ENCODE peak calls at places on chromosome 4, in eight cellular contexts. N is GM03348; W is HFF-Myc; G is GM12865; L is mesenchymal stem cell; F is GM04504; O is stimulated activated CD8-positive, alpha-beta memory T cell treated with anti-CD3 and anti-CD28 coated beads, Interleukin-2, amount 100 ng/mL, for 1 hour; U is H9. A is an unnamed sample.

GRCh38 chr4:103052145-103052544 is 24.4 kb downstream of the SLC9B2 start:
- DNase-seq in L (no peak), G (no peak), O (no peak), W (no peak), F (no peak), U (no peak), N (no peak), A (no peak)

GRCh38 chr4:71020611-71021010 is 27.2 kb downstream of the DCK start:
- DNase-seq in W (no peak), U (no peak), F (no peak), L (no peak), G (no peak), O (no peak), N (no peak), A (no peak)

GRCh38 chr4:168634276-168634802 is 137.5 kb downstream of the PALLD start:
- DNase-seq in O (no peak), L (peak), N (peak), U (no peak), W (peak), F (peak), G (no peak), A (peak)

GRCh38 chr4:185128272-185129119 is 14.6 kb upstream of the SLC25A4 start:
- DNase-seq in U (peak), F (no peak), O (no peak), G (no peak), L (peak), W (no peak), N (peak), A (no peak)

GRCh38 chr4:1192091-1192492 is 19.7 kb upstream of the SPON2 start:
- DNase-seq in F (peak), L (peak), G (no peak), N (peak), W (peak), O (no peak), U (no peak), A (peak)

GRCh38 chr4:8710416-8710815 is 117.9 kb downstream of the CPZ start:
- DNase-seq in L (no peak), U (no peak), O (no peak), G (no peak), N (no peak), W (no peak), F (no peak), A (no peak)

GRCh38 chr4:142778430-142778829 is 67.7 kb downstream of the INPP4B start:
- DNase-seq in N (peak), U (no peak), O (no peak), F (peak), L (no peak), W (no peak), G (no peak), A (no peak)

GRCh38 chr4:29970626-29971025 is 749.5 kb upstream of the PCDH7 start:
- DNase-seq in U (peak), W (no peak), G (no peak), L (peak), O (no peak), N (peak), F (no peak), A (no peak)

GRCh38 chr4:72900952-72901351 is 168.6 kb downstream of the COX18 start:
- DNase-seq in L (no peak), W (no peak), N (peak), U (no peak), G (no peak), O (no peak), F (no peak), A (no peak)

GRCh38 chr4:158020734-158021346 is 152.0 kb downstream of the GASK1B start:
- DNase-seq in W (no peak), N (peak), G (no peak), O (no peak), F (peak), U (no peak), L (peak), A (no peak)

GRCh38 chr4:39039108-39039507 is 6.9 kb upstream of the TMEM156 start:
- DNase-seq in N (no peak), F (no peak), W (no peak), G (no peak), O (no peak), U (no peak), L (no peak), A (no peak)

GRCh38 chr4:75895744-75896314 is 6.4 kb downstream of the PPEF2 start:
- DNase-seq in O (no peak), W (no peak), F (no peak), U (peak), N (peak), G (peak), L (peak), A (no peak)

GRCh38 chr4:42703776-42704175 is 46.9 kb upstream of the ATP8A1 start:
- DNase-seq in G (peak), U (no peak), L (no peak), W (no peak), F (no peak), O (no peak), N (no peak), A (no peak)

GRCh38 chr4:154738426-154738825 is 5.4 kb upstream of the LRAT start:
- DNase-seq in O (no peak), U (no peak), N (no peak), L (no peak), G (no peak), F (no peak), W (no peak), A (no peak)

GRCh38 chr4:55241461-55241860 is 104.6 kb upstream of the SRD5A3 start:
- DNase-seq in N (no peak), W (no peak), F (no peak), G (no peak), L (no peak), U (no peak), O (no peak), A (no peak)

GRCh38 chr4:7266525-7267292 is 74.4 kb downstream of the SORCS2 start:
- DNase-seq in F (peak), G (no peak), W (peak), U (peak), O (no peak), N (peak), L (peak), A (no peak)

GRCh38 chr4:57403591-57403990 is 293.4 kb upstream of the IGFBP7 start:
- DNase-seq in W (no peak), N (no peak), G (no peak), U (no peak), F (no peak), O (no peak), L (no peak), A (no peak)

GRCh38 chr4:125003840-125004239 is 291.3 kb upstream of the ANKRD50 start:
- DNase-seq in G (no peak), L (no peak), W (no peak), U (no peak), O (no peak), N (no peak), F (no peak), A (no peak)

GRCh38 chr4:142708231-142708630 is 137.9 kb downstream of the INPP4B start:
- DNase-seq in U (peak), W (no peak), O (no peak), F (no peak), L (no peak), N (no peak), G (no peak), A (no peak)

GRCh38 chr4:118398226-118399090 is 45.7 kb upstream of the PRSS12 start:
- DNase-seq in O (no peak), L (no peak), F (no peak), N (no peak), G (peak), W (no peak), U (no peak), A (no peak)

GRCh38 chr4:7853271-7853670 is 86.4 kb downstream of the AFAP1 start:
- DNase-seq in W (no peak), G (no peak), U (no peak), O (no peak), N (no peak), L (no peak), F (no peak), A (no peak)

GRCh38 chr4:10074767-10075105 is 41.9 kb downstream of the WDR1 start:
- DNase-seq in W (peak), F (no peak), L (peak), N (peak), G (peak), O (no peak), U (no peak), A (no peak)

GRCh38 chr4:172188248-172188976 is 375.2 kb downstream of the GALNTL6 start:
- DNase-seq in L (no peak), W (no peak), O (no peak), U (no peak), N (no peak), F (no peak), G (no peak), A (no peak)

GRCh38 chr4:25950476-25951389 is 36.7 kb downstream of the SMIM20 start:
- DNase-seq in F (no peak), W (no peak), G (no peak), O (no peak), L (no peak), N (no peak), U (no peak), A (no peak)

GRCh38 chr4:105894570-105895323 is 524 bp upstream of the NPNT start:
- DNase-seq in U (peak), O (no peak), N (peak), G (peak), L (peak), W (no peak), F (no peak), A (no peak)

GRCh38 chr4:793109-793861 is 32.6 kb downstream of the CPLX1 start:
- DNase-seq in O (no peak), L (no peak), W (no peak), F (no peak), U (no peak), N (no peak), G (no peak), A (no peak)

GRCh38 chr4:185317880-185318279 is 77.8 kb downstream of the LRP2BP start:
- DNase-seq in N (no peak), L (no peak), O (no peak), F (no peak), U (no peak), G (no peak), W (no peak), A (no peak)

GRCh38 chr4:109648266-109648996 is 54.8 kb downstream of the CASP6 start:
- DNase-seq in G (peak), W (no peak), U (no peak), O (no peak), F (no peak), N (no peak), L (no peak), A (no peak)

GRCh38 chr4:174553828-174554227 is 31.5 kb upstream of the HPGD start:
- DNase-seq in N (peak), G (no peak), O (no peak), F (peak), L (no peak), U (no peak), W (peak), A (no peak)

GRCh38 chr4:721261-722171 is 15.9 kb downstream of the PCGF3 start:
- DNase-seq in L (no peak), F (no peak), N (no peak), G (no peak), O (no peak), U (no peak), W (no peak), A (no peak)

GRCh38 chr4:105243446-105243845 is 96.8 kb downstream of the TET2 start:
- DNase-seq in L (no peak), G (no peak), U (no peak), F (no peak), N (no peak), W (no peak), O (no peak), A (no peak)

GRCh38 chr4:69092190-69092589 is 4.1 kb upstream of the UGT2B7 start:
- DNase-seq in O (no peak), W (no peak), G (no peak), F (no peak), L (peak), N (peak), U (no peak), A (no peak)

GRCh38 chr4:36348403-36348938 is 67.1 kb downstream of the DTHD1 start:
- DNase-seq in W (no peak), F (no peak), U (no peak), G (peak), N (no peak), O (no peak), L (no peak), A (no peak)

GRCh38 chr4:10180603-10180926 is 64.0 kb upstream of the WDR1 start:
- DNase-seq in G (no peak), N (no peak), O (no peak), L (no peak), W (no peak), U (no peak), F (no peak), A (no peak)

GRCh38 chr4:107760281-107760947 is 40.4 kb upstream of the PAPSS1 start:
- DNase-seq in W (no peak), O (no peak), L (no peak), U (no peak), G (no peak), N (no peak), F (no peak), A (no peak)

GRCh38 chr4:188299161-188299560 is 159.9 kb downstream of the TRIML1 start:
- DNase-seq in F (no peak), N (no peak), G (no peak), L (no peak), W (no peak), U (no peak), O (no peak), A (no peak)

GRCh38 chr4:121989715-121990114 is 37.9 kb upstream of the TRPC3 start:
- DNase-seq in L (no peak), W (peak), U (no peak), O (no peak), N (no peak), G (no peak), F (no peak), A (no peak)

GRCh38 chr4:89196056-89196674 is 84.8 kb downstream of the TIGD2 start:
- DNase-seq in U (no peak), W (no peak), L (peak), N (no peak), G (no peak), F (no peak), O (no peak), A (no peak)

GRCh38 chr4:149781150-149781549 is 34.5 kb downstream of the IQCM start:
- DNase-seq in L (peak), N (peak), G (no peak), O (no peak), U (no peak), F (peak), W (peak), A (no peak)

GRCh38 chr4:128573781-128574508 is 235.6 kb upstream of the JADE1 start:
- DNase-seq in O (no peak), L (peak), F (peak), W (no peak), G (no peak), N (peak), U (no peak), A (no peak)

A was measured in breast epithelium.